ENCODE peak calls at places on chromosomes 6 and 20, in seven cellular contexts. R is germinal center; M is Right ventricle myocardium superior; Q is activated CD4-positive, alpha-beta memory T cell treated with anti-CD3 and anti-CD28 coated beads for 36 hours; O is GM10248; Y is IMR-90; J is mesendoderm. I is an unnamed sample.

GRCh38 chr6:129875610-129876515 is 14.7 kb upstream of the TMEM244 start:
- DNase-seq in R (no peak), J (no peak), Y (peak; percentile 44), M (no peak), O (no peak), Q (no peak), I (no peak)

GRCh38 chr6:41442800-41443501 is 103.2 kb upstream of the FOXP4 start:
- DNase-seq in M (peak; percentile 66), R (peak; percentile 25), O (no peak), Q (peak; percentile 38), J (peak; percentile 95), Y (peak; percentile 27), I (peak; percentile 17)

GRCh38 chr6:1604347-1604990 is 5.2 kb upstream of the FOXC1 start:
- DNase-seq in M (peak; percentile 76), J (peak; percentile 77), Q (peak; percentile 65), R (peak; percentile 73), Y (peak; percentile 36), O (peak; percentile 86), I (peak; percentile 45)

GRCh38 chr20:63966172-63966943 is 3.4 kb downstream of the ZNF512B start:
- DNase-seq in R (no peak), O (no peak), J (no peak), M (no peak), Q (peak; percentile 7), Y (no peak), I (no peak)

GRCh38 chr6:141290871-141291270 is 841.9 kb upstream of the GJE1 start:
- DNase-seq in R (no peak), Y (peak; percentile 6), J (no peak), M (no peak), Q (no peak), O (no peak), I (no peak)

GRCh38 chr20:52959125-52959524 is 13.0 kb upstream of the TSHZ2 start:
- DNase-seq in O (no peak), Q (no peak), M (no peak), Y (no peak), R (no peak), J (peak; percentile 37), I (no peak)

GRCh38 chr6:143607959-143608358 is 69.8 kb upstream of the PHACTR2 start:
- DNase-seq in O (no peak), M (no peak), Y (no peak), J (no peak), R (no peak), Q (no peak), I (no peak)

GRCh38 chr6:156774872-156775405 is 2.2 kb upstream of the ARID1B start:
- DNase-seq in Q (no peak), M (no peak), Y (no peak), R (no peak), O (no peak), J (peak; percentile 62), I (no peak)

GRCh38 chr6:159577564-159577963 is 115.5 kb downstream of the SOD2 start:
- DNase-seq in Q (no peak), O (no peak), R (no peak), M (no peak), Y (peak; percentile 4), J (peak; percentile 70), I (no peak)

GRCh38 chr20:57138198-57138995 is 128.0 kb downstream of the BMP7 start:
- DNase-seq in Q (no peak), O (no peak), J (no peak), R (no peak), M (no peak), Y (no peak), I (no peak)

GRCh38 chr6:10138917-10139316 is 276.0 kb downstream of the TFAP2A start:
- DNase-seq in Y (peak; percentile 21), R (no peak), O (no peak), Q (no peak), J (no peak), M (no peak), I (no peak)

GRCh38 chr6:39059496-39060310 is 11.1 kb downstream of the GLP1R start:
- DNase-seq in J (no peak), Q (no peak), O (no peak), Y (no peak), R (no peak), M (no peak), I (no peak)

GRCh38 chr6:3825331-3825831 is 23.8 kb upstream of the FAM50B start:
- DNase-seq in Q (no peak), R (no peak), O (no peak), J (peak; percentile 72), M (peak; percentile 80), Y (peak; percentile 32), I (no peak)

GRCh38 chr6:63708631-63709030 is 73.0 kb downstream of the PHF3 start:
- DNase-seq in J (no peak), Y (no peak), Q (no peak), M (no peak), O (no peak), R (no peak), I (no peak)

GRCh38 chr6:37910998-37911397 is 91.5 kb downstream of the ZFAND3 start:
- DNase-seq in Y (no peak), Q (no peak), R (no peak), O (no peak), J (no peak), M (no peak), I (no peak)